ENCODE peak calls at places on chromosomes 13 and 19, in eight cellular contexts. P is SK-N-SH, C is neural progenitor cell, D is GM23338, M is GM23248, F is PC-3, O is hepatocyte, L is HCT116. E is an unnamed sample.
A peak's percentile ranks its signal among the peaks of the same experiment; 100 is the strongest.

GRCh38 chr19:5131866-5132561 is 163.1 kb downstream of the KDM4B start:
- DNase-seq in P (no peak), C (peak; percentile 78), D (no peak), M (no peak), F (peak; percentile 76), O (peak; percentile 71), L (no peak), E (peak; percentile 57)

GRCh38 chr13:48000559-48001126 is 430 bp downstream of the SUCLA2 start:
- DNase-seq in P (no peak), C (peak; percentile 55), D (peak; percentile 50), M (peak; percentile 62), F (peak; percentile 6), O (peak; percentile 30), L (no peak), E (peak; percentile 18)

GRCh38 chr19:49973987-49974386 is 13.0 kb upstream of the SIGLEC11 start:
- DNase-seq in P (no peak), C (no peak), D (no peak), M (no peak), F (no peak), O (no peak), L (no peak), E (no peak)

GRCh38 chr13:40191186-40191980 is 475.1 kb downstream of the FOXO1 start:
- DNase-seq in P (no peak), C (no peak), D (no peak), M (peak; percentile 40), F (no peak), O (peak; percentile 31), L (no peak), E (no peak)

GRCh38 chr19:19627716-19628498 is at the start of gene LPAR2:
- DNase-seq in P (peak; percentile 96), C (peak; percentile 86), D (peak; percentile 78), M (peak; percentile 36), F (peak; percentile 70), O (peak; percentile 87), L (peak; percentile 24), E (peak; percentile 82)

GRCh38 chr19:38506723-38507550 is 73.4 kb downstream of the RYR1 start:
- DNase-seq in P (peak; percentile 99), C (peak; percentile 90), D (peak; percentile 99), M (peak; percentile 87), F (peak; percentile 89), O (peak; percentile 44), L (peak; percentile 95), E (peak; percentile 95)

GRCh38 chr13:79519252-79519651 is 38.3 kb downstream of the NDFIP2 start:
- DNase-seq in P (no peak), C (no peak), D (no peak), M (peak; percentile 72), F (peak; percentile 59), O (no peak), L (no peak), E (no peak)

GRCh38 chr19:18906605-18907519 is 10.9 kb upstream of the CERS1 start:
- DNase-seq in P (no peak), C (no peak), D (no peak), M (no peak), F (no peak), O (peak; percentile 2), L (no peak), E (no peak)

GRCh38 chr13:62280590-62280989 is 864.9 kb upstream of the PCDH20 start:
- DNase-seq in P (no peak), C (no peak), D (no peak), M (no peak), F (no peak), O (no peak), L (no peak), E (peak; percentile 33)

GRCh38 chr13:43374621-43375020 is 351.2 kb downstream of the DNAJC15 start:
- DNase-seq in P (no peak), C (no peak), D (no peak), M (peak; percentile 75), F (no peak), O (no peak), L (no peak), E (no peak)

GRCh38 chr13:70623260-70623659 is 515.0 kb upstream of the KLHL1 start:
- DNase-seq in P (peak; percentile 12), C (peak; percentile 2), D (no peak), M (peak; percentile 20), F (peak; percentile 56), O (peak; percentile 17), L (no peak), E (peak; percentile 9)

GRCh38 chr13:64935441-64935840 is 2294.7 kb downstream of the PCDH9 start:
- DNase-seq in P (no peak), C (no peak), D (no peak), M (no peak), F (no peak), O (no peak), L (no peak), E (no peak)

GRCh38 chr19:12969292-12969988 is at the start of gene DAND5:
- DNase-seq in P (peak; percentile 84), C (no peak), D (peak; percentile 34), M (no peak), F (no peak), O (no peak), L (no peak), E (no peak)

GRCh38 chr13:110132178-110132975 is 174.6 kb downstream of the COL4A1 start:
- DNase-seq in P (peak; percentile 49), C (no peak), D (no peak), M (peak; percentile 55), F (no peak), O (no peak), L (no peak), E (no peak)

GRCh38 chr19:32316034-32316433 is 29.4 kb upstream of the ZNF507 start:
- DNase-seq in P (no peak), C (peak; percentile 56), D (peak; percentile 74), M (no peak), F (no peak), O (no peak), L (no peak), E (no peak)

GRCh38 chr19:32317045-32317444 is 28.4 kb upstream of the ZNF507 start:
- DNase-seq in P (no peak), C (no peak), D (peak; percentile 31), M (no peak), F (no peak), O (no peak), L (no peak), E (no peak)

GRCh38 chr19:32309711-32310390 is 35.6 kb upstream of the ZNF507 start:
- DNase-seq in P (no peak), C (no peak), D (no peak), M (peak; percentile 35), F (no peak), O (no peak), L (no peak), E (no peak)

GRCh38 chr19:32311371-32311770 is 34.0 kb upstream of the ZNF507 start:
- DNase-seq in P (no peak), C (no peak), D (no peak), M (no peak), F (no peak), O (no peak), L (no peak), E (no peak)

GRCh38 chr19:32313866-32314265 is 31.5 kb upstream of the ZNF507 start:
- DNase-seq in P (no peak), C (no peak), D (no peak), M (no peak), F (no peak), O (no peak), L (no peak), E (no peak)
- H2AFZ ChIP-seq in P (no peak overlapping the region), C (no peak overlapping the region), D (peak overlapping the region; percentile 78), M (no peak overlapping the region), F (no peak overlapping the region), O (no peak overlapping the region), L (no peak overlapping the region), E (no peak overlapping the region)

GRCh38 chr13:111318396-111318795 is 2.0 kb upstream of the TEX29 start:
- DNase-seq in P (no peak), C (no peak), D (no peak), M (no peak), F (no peak), O (no peak), L (no peak), E (no peak)
- TF ChIP-seq EZH2phosphoT487 in P (no peak), C (no peak), D (no peak), M (no peak), F (no peak), O (no peak), L (no peak), E (no peak)

GRCh38 chr19:29320611-29321010 is 107.7 kb upstream of the UQCRFS1 start:
- DNase-seq in P (no peak), C (no peak), D (no peak), M (no peak), F (no peak), O (no peak), L (no peak), E (no peak)
- H3K27ac ChIP-seq in P (no peak overlapping the region), C (no peak overlapping the region), D (no peak overlapping the region), M (no peak overlapping the region), F (no peak overlapping the region), O (no peak overlapping the region), L (no peak overlapping the region), E (no peak overlapping the region)

GRCh38 chr13:74450525-74450845 is 316.3 kb upstream of the KLF12 start:
- DNase-seq in P (no peak), C (no peak), D (no peak), M (no peak), F (no peak), O (no peak), L (no peak), E (no peak)

GRCh38 chr13:74449811-74450524 is 315.8 kb upstream of the KLF12 start:
- DNase-seq in P (no peak), C (no peak), D (no peak), M (no peak), F (no peak), O (no peak), L (no peak), E (no peak)

GRCh38 chr13:74452176-74452575 is 318.0 kb upstream of the KLF12 start:
- DNase-seq in P (no peak), C (no peak), D (no peak), M (no peak), F (no peak), O (no peak), L (no peak), E (no peak)

GRCh38 chr13:74452881-74453280 is 318.7 kb upstream of the KLF12 start:
- DNase-seq in P (no peak), C (no peak), D (no peak), M (no peak), F (no peak), O (no peak), L (no peak), E (no peak)

DNA sequence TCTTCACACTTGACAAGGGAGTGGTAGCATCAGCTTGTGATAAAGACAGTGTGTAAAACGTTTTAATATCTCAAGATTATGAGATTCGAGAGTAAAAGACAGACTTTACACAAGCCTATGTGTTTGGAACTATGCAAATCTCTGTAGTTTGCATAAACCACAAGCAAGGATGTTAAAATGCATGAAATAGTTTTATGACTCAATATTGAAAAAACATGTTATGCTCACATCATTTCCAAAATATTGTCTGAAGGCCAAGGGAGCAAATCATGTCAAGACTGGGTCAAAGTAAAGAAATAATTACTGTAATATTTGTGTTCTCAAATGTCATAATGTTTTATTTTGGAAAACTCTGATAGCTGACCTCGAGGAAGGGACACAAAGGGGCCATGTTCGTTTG is 316.8 kb upstream of the KLF12 start:
- DNase-seq in P (no peak), C (no peak), D (no peak), M (peak; percentile 39), F (no peak), O (no peak), L (no peak), E (no peak)
- H2AFZ ChIP-seq in P (no peak overlapping the region), C (no peak overlapping the region), D (no peak overlapping the region), M (peak overlapping the region; percentile 47), F (no peak overlapping the region), O (no peak overlapping the region), L (no peak overlapping the region), E (no peak overlapping the region)

GRCh38 chr19:3983936-3984583 is 1.2 kb downstream of the EEF2 start:
- DNase-seq in P (peak; percentile 32), C (no peak), D (no peak), M (peak; percentile 88), F (peak; percentile 17), O (peak; percentile 57), L (no peak), E (peak; percentile 81)
- TF ChIP-seq EZH2phosphoT487 in P (no peak), C (no peak), D (no peak), M (no peak), F (no peak), O (no peak), L (no peak), E (no peak)